ENCODE peak calls at places on chromosome 21, in six cellular contexts. One of them, this sample, is unnamed.

GRCh38 chr21:26194811-26195251 is 24.3 kb upstream of the APP start:
- DNase-seq in heart left ventricle: no peak
- DNase-seq in body of pancreas: no peak
- DNase-seq in right lobe of liver: no peak
- DNase-seq in tibial nerve: no peak
- DNase-seq in Peyer's patch: no peak
- DNase-seq in this sample: no peak

GRCh38 chr21:26379561-26379960 is 193.5 kb downstream of the CYYR1 start:
- DNase-seq in heart left ventricle: no peak
- DNase-seq in tibial nerve: no peak
- DNase-seq in right lobe of liver: no peak
- DNase-seq in Peyer's patch: no peak
- DNase-seq in body of pancreas: no peak
- DNase-seq in this sample: no peak

GRCh38 chr21:25133939-25134338 is 473.3 kb downstream of the MRPL39 start:
- DNase-seq in tibial nerve: no peak
- DNase-seq in heart left ventricle: no peak
- DNase-seq in Peyer's patch: no peak
- DNase-seq in body of pancreas: no peak
- DNase-seq in right lobe of liver: no peak
- DNase-seq in this sample: no peak

GRCh38 chr21:36103434-36103833 is 31.4 kb upstream of the CBR3 start:
- DNase-seq in Peyer's patch: no peak
- DNase-seq in heart left ventricle: no peak
- DNase-seq in tibial nerve: no peak
- DNase-seq in body of pancreas: no peak
- DNase-seq in right lobe of liver: no peak
- DNase-seq in this sample: no peak

GRCh38 chr21:31873275-31873695 is 465 bp downstream of the HUNK start:
- DNase-seq in heart left ventricle: peak
- DNase-seq in right lobe of liver: peak
- DNase-seq in tibial nerve: no peak
- DNase-seq in Peyer's patch: peak
- DNase-seq in body of pancreas: peak
- DNase-seq in this sample: peak

GRCh38 chr21:36684957-36685714 is 13.8 kb upstream of the SIM2 start:
- DNase-seq in right lobe of liver: no peak
- DNase-seq in Peyer's patch: no peak
- DNase-seq in body of pancreas: no peak
- DNase-seq in tibial nerve: no peak
- DNase-seq in heart left ventricle: no peak
- DNase-seq in this sample: no peak

GRCh38 chr21:25909341-25909740 is 174.6 kb downstream of the GABPA start:
- DNase-seq in Peyer's patch: no peak
- DNase-seq in tibial nerve: no peak
- DNase-seq in right lobe of liver: no peak
- DNase-seq in body of pancreas: no peak
- DNase-seq in heart left ventricle: no peak
- DNase-seq in this sample: no peak

GRCh38 chr21:38333290-38334272 is 76.8 kb downstream of the KCNJ15 start:
- DNase-seq in heart left ventricle: no peak
- DNase-seq in tibial nerve: no peak
- DNase-seq in Peyer's patch: no peak
- DNase-seq in body of pancreas: no peak
- DNase-seq in right lobe of liver: peak
- DNase-seq in this sample: peak

GRCh38 chr21:32702702-32703101 is 25.1 kb downstream of the SYNJ1 start:
- DNase-seq in Peyer's patch: no peak
- DNase-seq in body of pancreas: no peak
- DNase-seq in tibial nerve: no peak
- DNase-seq in heart left ventricle: no peak
- DNase-seq in right lobe of liver: no peak
- DNase-seq in this sample: no peak

GRCh38 chr21:14991957-14992356 is 72.8 kb downstream of the NRIP1 start:
- DNase-seq in body of pancreas: no peak
- DNase-seq in heart left ventricle: no peak
- DNase-seq in tibial nerve: no peak
- DNase-seq in Peyer's patch: no peak
- DNase-seq in right lobe of liver: no peak
- DNase-seq in this sample: no peak

GRCh38 chr21:17463441-17463840 is 49.4 kb upstream of the CXADR start:
- DNase-seq in heart left ventricle: no peak
- DNase-seq in Peyer's patch: no peak
- DNase-seq in right lobe of liver: no peak
- DNase-seq in body of pancreas: no peak
- DNase-seq in tibial nerve: no peak
- DNase-seq in this sample: peak

GRCh38 chr21:30340714-30341573 is 3.5 kb upstream of the KRTAP27-1 start:
- DNase-seq in tibial nerve: peak
- DNase-seq in body of pancreas: peak
- DNase-seq in heart left ventricle: no peak
- DNase-seq in right lobe of liver: no peak
- DNase-seq in Peyer's patch: peak
- DNase-seq in this sample: no peak

GRCh38 chr21:15809818-15810217 is 80.0 kb downstream of the USP25 start:
- DNase-seq in heart left ventricle: no peak
- DNase-seq in tibial nerve: no peak
- DNase-seq in right lobe of liver: no peak
- DNase-seq in Peyer's patch: no peak
- DNase-seq in body of pancreas: no peak
- DNase-seq in this sample: no peak

GRCh38 chr21:25509862-25510261 is 97.4 kb downstream of the MRPL39 start:
- DNase-seq in heart left ventricle: no peak
- DNase-seq in body of pancreas: no peak
- DNase-seq in Peyer's patch: no peak
- DNase-seq in tibial nerve: no peak
- DNase-seq in right lobe of liver: no peak
- DNase-seq in this sample: no peak

GRCh38 chr21:17118638-17119384 is 394.0 kb upstream of the CXADR start:
- DNase-seq in Peyer's patch: no peak
- DNase-seq in body of pancreas: no peak
- DNase-seq in heart left ventricle: no peak
- DNase-seq in right lobe of liver: no peak
- DNase-seq in tibial nerve: no peak
- DNase-seq in this sample: no peak

GRCh38 chr21:46297311-46298082 is 11.4 kb downstream of the YBEY start:
- DNase-seq in heart left ventricle: peak
- DNase-seq in Peyer's patch: no peak
- DNase-seq in tibial nerve: no peak
- DNase-seq in body of pancreas: no peak
- DNase-seq in right lobe of liver: peak
- DNase-seq in this sample: no peak
- TF ChIP-seq POLR2A in heart left ventricle: no peak
- TF ChIP-seq POLR2A in Peyer's patch: no peak
- TF ChIP-seq POLR2A in tibial nerve: no peak
- TF ChIP-seq POLR2A in body of pancreas: no peak
- TF ChIP-seq POLR2A in right lobe of liver: no peak
- TF ChIP-seq POLR2A in this sample: no peak

GRCh38 chr21:42534901-42535378 is 21.3 kb downstream of the SLC37A1 start:
- DNase-seq in body of pancreas: no peak
- DNase-seq in Peyer's patch: peak
- DNase-seq in tibial nerve: no peak
- DNase-seq in heart left ventricle: no peak
- DNase-seq in right lobe of liver: no peak
- DNase-seq in this sample: no peak
- H3K4me3 ChIP-seq in body of pancreas: no peak
- H3K4me3 ChIP-seq in Peyer's patch: no peak
- H3K4me3 ChIP-seq in tibial nerve: peak
- H3K4me3 ChIP-seq in heart left ventricle: no peak
- H3K4me3 ChIP-seq in right lobe of liver: no peak
- H3K4me3 ChIP-seq in this sample: no peak

GRCh38 chr21:42474982-42475381 is 21.0 kb downstream of the RSPH1 start:
- DNase-seq in Peyer's patch: peak
- DNase-seq in heart left ventricle: no peak
- DNase-seq in tibial nerve: no peak
- DNase-seq in body of pancreas: no peak
- DNase-seq in right lobe of liver: no peak
- DNase-seq in this sample: no peak

GRCh38 chr21:42473495-42474042 is 22.5 kb downstream of the RSPH1 start:
- DNase-seq in body of pancreas: no peak
- DNase-seq in tibial nerve: no peak
- DNase-seq in Peyer's patch: no peak
- DNase-seq in heart left ventricle: no peak
- DNase-seq in right lobe of liver: no peak
- DNase-seq in this sample: no peak

GRCh38 chr21:42472521-42472920 is 23.5 kb downstream of the RSPH1 start:
- DNase-seq in Peyer's patch: peak
- DNase-seq in heart left ventricle: no peak
- DNase-seq in right lobe of liver: no peak
- DNase-seq in body of pancreas: no peak
- DNase-seq in tibial nerve: no peak
- DNase-seq in this sample: peak

GRCh38 chr21:42475526-42476492 is 20.2 kb downstream of the RSPH1 start:
- DNase-seq in right lobe of liver: no peak
- DNase-seq in body of pancreas: no peak
- DNase-seq in tibial nerve: no peak
- DNase-seq in Peyer's patch: peak
- DNase-seq in heart left ventricle: no peak
- DNase-seq in this sample: no peak

GRCh38 chr21:42474043-42474831 is 21.8 kb downstream of the RSPH1 start:
- DNase-seq in Peyer's patch: peak
- DNase-seq in right lobe of liver: peak
- DNase-seq in tibial nerve: no peak
- DNase-seq in heart left ventricle: no peak
- DNase-seq in body of pancreas: peak
- DNase-seq in this sample: peak
- TF ChIP-seq POLR2A in Peyer's patch: peak
- TF ChIP-seq POLR2A in right lobe of liver: no peak
- TF ChIP-seq POLR2A in tibial nerve: no peak
- TF ChIP-seq POLR2A in heart left ventricle: no peak
- TF ChIP-seq POLR2A in body of pancreas: peak
- TF ChIP-seq POLR2A in this sample: no peak

GRCh38 chr21:42732033-42732410 is 78.6 kb downstream of the PDE9A start:
- DNase-seq in Peyer's patch: peak
- DNase-seq in body of pancreas: no peak
- DNase-seq in tibial nerve: no peak
- DNase-seq in right lobe of liver: no peak
- DNase-seq in heart left ventricle: no peak
- DNase-seq in this sample: no peak

GRCh38 chr21:42733037-42733632 is 79.7 kb downstream of the PDE9A start:
- DNase-seq in right lobe of liver: no peak
- DNase-seq in Peyer's patch: peak
- DNase-seq in heart left ventricle: no peak
- DNase-seq in body of pancreas: no peak
- DNase-seq in tibial nerve: no peak
- DNase-seq in this sample: no peak

GRCh38 chr21:42734323-42734971 is 81.0 kb downstream of the PDE9A start:
- DNase-seq in heart left ventricle: no peak
- DNase-seq in right lobe of liver: no peak
- DNase-seq in body of pancreas: no peak
- DNase-seq in tibial nerve: no peak
- DNase-seq in Peyer's patch: peak
- DNase-seq in this sample: no peak

GRCh38 chr21:42735061-42735460 is 81.6 kb downstream of the PDE9A start:
- DNase-seq in heart left ventricle: no peak
- DNase-seq in tibial nerve: no peak
- DNase-seq in right lobe of liver: no peak
- DNase-seq in body of pancreas: no peak
- DNase-seq in Peyer's patch: peak
- DNase-seq in this sample: no peak

GRCh38 chr21:42733874-42734273 is 80.5 kb downstream of the PDE9A start:
- DNase-seq in Peyer's patch: peak
- DNase-seq in heart left ventricle: no peak
- DNase-seq in body of pancreas: no peak
- DNase-seq in tibial nerve: no peak
- DNase-seq in right lobe of liver: no peak
- DNase-seq in this sample: no peak
- H3K4me3 ChIP-seq in Peyer's patch: peak
- H3K4me3 ChIP-seq in heart left ventricle: no peak
- H3K4me3 ChIP-seq in body of pancreas: no peak
- H3K4me3 ChIP-seq in tibial nerve: no peak
- H3K4me3 ChIP-seq in right lobe of liver: no peak
- H3K4me3 ChIP-seq in this sample: no peak

GRCh38 chr21:39349211-39350093 is 564 bp upstream of the HMGN1 start:
- DNase-seq in heart left ventricle: peak
- DNase-seq in body of pancreas: peak
- DNase-seq in tibial nerve: peak
- DNase-seq in Peyer's patch: peak
- DNase-seq in right lobe of liver: peak
- DNase-seq in this sample: peak
- TF ChIP-seq POLR2A in heart left ventricle: no peak
- TF ChIP-seq POLR2A in body of pancreas: peak
- TF ChIP-seq POLR2A in tibial nerve: no peak
- TF ChIP-seq POLR2A in Peyer's patch: peak
- TF ChIP-seq POLR2A in right lobe of liver: peak
- TF ChIP-seq POLR2A in this sample: no peak

GRCh38 chr21:45630066-45630694 is 13.3 kb upstream of the PCBP3 start:
- DNase-seq in right lobe of liver: no peak
- DNase-seq in tibial nerve: no peak
- DNase-seq in body of pancreas: no peak
- DNase-seq in Peyer's patch: no peak
- DNase-seq in heart left ventricle: no peak
- DNase-seq in this sample: no peak
- H3K4me3 ChIP-seq in right lobe of liver: no peak
- H3K4me3 ChIP-seq in tibial nerve: no peak
- H3K4me3 ChIP-seq in body of pancreas: no peak
- H3K4me3 ChIP-seq in Peyer's patch: no peak
- H3K4me3 ChIP-seq in heart left ventricle: no peak
- H3K4me3 ChIP-seq in this sample: no peak

GRCh38 chr21:39966786-39967185 is 99.5 kb downstream of the PCP4 start:
- DNase-seq in heart left ventricle: no peak
- DNase-seq in body of pancreas: no peak
- DNase-seq in Peyer's patch: no peak
- DNase-seq in tibial nerve: no peak
- DNase-seq in right lobe of liver: no peak
- DNase-seq in this sample: peak

GRCh38 chr21:39968010-39968409 is 100.8 kb downstream of the PCP4 start:
- DNase-seq in body of pancreas: no peak
- DNase-seq in Peyer's patch: no peak
- DNase-seq in heart left ventricle: no peak
- DNase-seq in tibial nerve: no peak
- DNase-seq in right lobe of liver: no peak
- DNase-seq in this sample: no peak

GRCh38 chr21:39972471-39972870 is 105.2 kb downstream of the PCP4 start:
- DNase-seq in heart left ventricle: no peak
- DNase-seq in body of pancreas: no peak
- DNase-seq in tibial nerve: no peak
- DNase-seq in right lobe of liver: no peak
- DNase-seq in Peyer's patch: no peak
- DNase-seq in this sample: peak

GRCh38 chr21:39971961-39972360 is 104.7 kb downstream of the PCP4 start:
- DNase-seq in right lobe of liver: no peak
- DNase-seq in heart left ventricle: no peak
- DNase-seq in tibial nerve: no peak
- DNase-seq in body of pancreas: no peak
- DNase-seq in Peyer's patch: no peak
- DNase-seq in this sample: no peak

GRCh38 chr21:39969691-39970364 is 102.6 kb downstream of the PCP4 start:
- DNase-seq in right lobe of liver: no peak
- DNase-seq in tibial nerve: no peak
- DNase-seq in heart left ventricle: no peak
- DNase-seq in Peyer's patch: no peak
- DNase-seq in body of pancreas: no peak
- DNase-seq in this sample: no peak
- TF ChIP-seq POLR2A in right lobe of liver: no peak
- TF ChIP-seq POLR2A in tibial nerve: no peak
- TF ChIP-seq POLR2A in heart left ventricle: no peak
- TF ChIP-seq POLR2A in Peyer's patch: no peak
- TF ChIP-seq POLR2A in body of pancreas: no peak
- TF ChIP-seq POLR2A in this sample: no peak

This sample was measured in lower leg skin.